ENCODE peak calls at places on chromosome 19, in seven cellular contexts. One of them, this sample, is unnamed.

GRCh38 chr19:38003427-38004099 is 96.6 kb downstream of the SIPA1L3 start:
- DNase-seq in fibroblast of pulmonary artery: peak
- DNase-seq in fibroblast of lung: peak
- DNase-seq in cardiac muscle cell: peak
- DNase-seq in AG10803: peak
- DNase-seq in ovary: peak
- DNase-seq in brain microvascular endothelial cell: peak
- DNase-seq in this sample: peak

GRCh38 chr19:34261335-34262109 is 7.2 kb downstream of the GARRE1 start:
- DNase-seq in fibroblast of pulmonary artery: no peak
- DNase-seq in fibroblast of lung: no peak
- DNase-seq in cardiac muscle cell: no peak
- DNase-seq in AG10803: no peak
- DNase-seq in ovary: no peak
- DNase-seq in brain microvascular endothelial cell: no peak
- DNase-seq in this sample: no peak

GRCh38 chr19:1474011-1474764 is 4.8 kb downstream of the C19orf25 start:
- DNase-seq in fibroblast of pulmonary artery: no peak
- DNase-seq in fibroblast of lung: peak
- DNase-seq in cardiac muscle cell: no peak
- DNase-seq in AG10803: no peak
- DNase-seq in ovary: peak
- DNase-seq in brain microvascular endothelial cell: no peak
- DNase-seq in this sample: no peak

GRCh38 chr19:50835785-50836542 is 2.6 kb upstream of the KLK15 start:
- DNase-seq in fibroblast of pulmonary artery: peak
- DNase-seq in fibroblast of lung: peak
- DNase-seq in cardiac muscle cell: peak
- DNase-seq in AG10803: peak
- DNase-seq in ovary: peak
- DNase-seq in brain microvascular endothelial cell: peak
- DNase-seq in this sample: peak

GRCh38 chr19:17330546-17331253 is 4.0 kb downstream of the ANO8 start:
- DNase-seq in fibroblast of pulmonary artery: no peak
- DNase-seq in fibroblast of lung: no peak
- DNase-seq in cardiac muscle cell: no peak
- DNase-seq in AG10803: no peak
- DNase-seq in ovary: no peak
- DNase-seq in brain microvascular endothelial cell: no peak
- DNase-seq in this sample: no peak

GRCh38 chr19:2337329-2337707 is 8.8 kb downstream of the SPPL2B start:
- DNase-seq in fibroblast of pulmonary artery: peak
- DNase-seq in fibroblast of lung: peak
- DNase-seq in cardiac muscle cell: peak
- DNase-seq in AG10803: no peak
- DNase-seq in ovary: peak
- DNase-seq in brain microvascular endothelial cell: peak
- DNase-seq in this sample: peak

GRCh38 chr19:35419046-35419445 is 29.0 kb upstream of the FFAR2 start:
- DNase-seq in fibroblast of pulmonary artery: no peak
- DNase-seq in fibroblast of lung: no peak
- DNase-seq in cardiac muscle cell: no peak
- DNase-seq in AG10803: no peak
- DNase-seq in ovary: no peak
- DNase-seq in brain microvascular endothelial cell: no peak
- DNase-seq in this sample: no peak

GRCh38 chr19:18488838-18489626 is 32.8 kb downstream of the ELL start:
- DNase-seq in fibroblast of pulmonary artery: no peak
- DNase-seq in fibroblast of lung: no peak
- DNase-seq in cardiac muscle cell: no peak
- DNase-seq in AG10803: no peak
- DNase-seq in ovary: peak
- DNase-seq in brain microvascular endothelial cell: no peak
- DNase-seq in this sample: no peak

GRCh38 chr19:15122331-15123030 is 15.3 kb downstream of the SYDE1 start:
- DNase-seq in fibroblast of pulmonary artery: no peak
- DNase-seq in fibroblast of lung: no peak
- DNase-seq in cardiac muscle cell: no peak
- DNase-seq in AG10803: no peak
- DNase-seq in ovary: no peak
- DNase-seq in brain microvascular endothelial cell: no peak
- DNase-seq in this sample: no peak

GRCh38 chr19:680287-681028 is 4.3 kb downstream of the FSTL3 start:
- DNase-seq in fibroblast of pulmonary artery: peak
- DNase-seq in fibroblast of lung: peak
- DNase-seq in cardiac muscle cell: peak
- DNase-seq in AG10803: peak
- DNase-seq in ovary: peak
- DNase-seq in brain microvascular endothelial cell: peak
- DNase-seq in this sample: peak

GRCh38 chr19:7988307-7988706 is 17.1 kb downstream of the ELAVL1 start:
- DNase-seq in fibroblast of pulmonary artery: no peak
- DNase-seq in fibroblast of lung: no peak
- DNase-seq in cardiac muscle cell: no peak
- DNase-seq in AG10803: no peak
- DNase-seq in ovary: no peak
- DNase-seq in brain microvascular endothelial cell: no peak
- DNase-seq in this sample: no peak

GRCh38 chr19:40315812-40316475 is 30.8 kb upstream of the AKT2 start:
- DNase-seq in fibroblast of pulmonary artery: no peak
- DNase-seq in fibroblast of lung: no peak
- DNase-seq in cardiac muscle cell: no peak
- DNase-seq in AG10803: no peak
- DNase-seq in ovary: peak
- DNase-seq in brain microvascular endothelial cell: no peak
- DNase-seq in this sample: no peak

GRCh38 chr19:7916137-7916907 is 1.7 kb downstream of the TGFBR3L start:
- DNase-seq in fibroblast of pulmonary artery: no peak
- DNase-seq in fibroblast of lung: no peak
- DNase-seq in cardiac muscle cell: no peak
- DNase-seq in AG10803: no peak
- DNase-seq in ovary: peak
- DNase-seq in brain microvascular endothelial cell: no peak
- DNase-seq in this sample: peak

GRCh38 chr19:35902870-35903475 is 644 bp downstream of the HCST start:
- DNase-seq in fibroblast of pulmonary artery: no peak
- DNase-seq in fibroblast of lung: no peak
- DNase-seq in cardiac muscle cell: no peak
- DNase-seq in AG10803: no peak
- DNase-seq in ovary: no peak
- DNase-seq in brain microvascular endothelial cell: no peak
- DNase-seq in this sample: no peak

GRCh38 chr19:15544970-15545369 is 36.6 kb downstream of the CYP4F22 start:
- DNase-seq in fibroblast of pulmonary artery: no peak
- DNase-seq in fibroblast of lung: no peak
- DNase-seq in cardiac muscle cell: no peak
- DNase-seq in AG10803: no peak
- DNase-seq in ovary: no peak
- DNase-seq in brain microvascular endothelial cell: no peak
- DNase-seq in this sample: no peak

GRCh38 chr19:58586131-58586765 is 13.1 kb upstream of the MZF1 start:
- DNase-seq in fibroblast of pulmonary artery: no peak
- DNase-seq in fibroblast of lung: no peak
- DNase-seq in cardiac muscle cell: no peak
- DNase-seq in AG10803: no peak
- DNase-seq in ovary: peak
- DNase-seq in brain microvascular endothelial cell: no peak
- DNase-seq in this sample: no peak

GRCh38 chr19:1858412-1859081 is 4.8 kb downstream of the KLF16 start:
- DNase-seq in fibroblast of pulmonary artery: no peak
- DNase-seq in fibroblast of lung: no peak
- DNase-seq in cardiac muscle cell: no peak
- DNase-seq in AG10803: no peak
- DNase-seq in ovary: no peak
- DNase-seq in brain microvascular endothelial cell: no peak
- DNase-seq in this sample: no peak

GRCh38 chr19:1104452-1105216 is 840 bp downstream of the GPX4 start:
- DNase-seq in fibroblast of pulmonary artery: peak
- DNase-seq in fibroblast of lung: peak
- DNase-seq in cardiac muscle cell: peak
- DNase-seq in AG10803: peak
- DNase-seq in ovary: peak
- DNase-seq in brain microvascular endothelial cell: no peak
- DNase-seq in this sample: peak

GRCh38 chr19:2869618-2870017 is 2.5 kb downstream of the ZNF556 start:
- DNase-seq in fibroblast of pulmonary artery: no peak
- DNase-seq in fibroblast of lung: no peak
- DNase-seq in cardiac muscle cell: no peak
- DNase-seq in AG10803: no peak
- DNase-seq in ovary: no peak
- DNase-seq in brain microvascular endothelial cell: no peak
- DNase-seq in this sample: no peak

GRCh38 chr19:38194061-38194701 is 29.8 kb downstream of the DPF1 start:
- DNase-seq in fibroblast of pulmonary artery: no peak
- DNase-seq in fibroblast of lung: no peak
- DNase-seq in cardiac muscle cell: no peak
- DNase-seq in AG10803: no peak
- DNase-seq in ovary: no peak
- DNase-seq in brain microvascular endothelial cell: no peak
- DNase-seq in this sample: no peak

GRCh38 chr19:29247051-29247450 is 34.1 kb upstream of the UQCRFS1 start:
- DNase-seq in fibroblast of pulmonary artery: no peak
- DNase-seq in fibroblast of lung: no peak
- DNase-seq in cardiac muscle cell: no peak
- DNase-seq in AG10803: no peak
- DNase-seq in ovary: no peak
- DNase-seq in brain microvascular endothelial cell: no peak
- DNase-seq in this sample: no peak
- H3K4me3 ChIP-seq in fibroblast of pulmonary artery: no peak
- H3K4me3 ChIP-seq in fibroblast of lung: no peak
- H3K4me3 ChIP-seq in cardiac muscle cell: no peak
- H3K4me3 ChIP-seq in AG10803: no peak
- H3K4me3 ChIP-seq in ovary: no peak
- H3K4me3 ChIP-seq in brain microvascular endothelial cell: no peak
- H3K4me3 ChIP-seq in this sample: no peak

GRCh38 chr19:30662211-30662861 is 290.2 kb downstream of the ZNF536 start:
- DNase-seq in fibroblast of pulmonary artery: no peak
- DNase-seq in fibroblast of lung: peak
- DNase-seq in cardiac muscle cell: no peak
- DNase-seq in AG10803: peak
- DNase-seq in ovary: no peak
- DNase-seq in brain microvascular endothelial cell: no peak
- DNase-seq in this sample: peak

GRCh38 chr19:30665449-30665848 is 293.3 kb downstream of the ZNF536 start:
- DNase-seq in fibroblast of pulmonary artery: no peak
- DNase-seq in fibroblast of lung: no peak
- DNase-seq in cardiac muscle cell: no peak
- DNase-seq in AG10803: no peak
- DNase-seq in ovary: no peak
- DNase-seq in brain microvascular endothelial cell: no peak
- DNase-seq in this sample: no peak

GRCh38 chr19:30667227-30667626 is 295.0 kb downstream of the ZNF536 start:
- DNase-seq in fibroblast of pulmonary artery: no peak
- DNase-seq in fibroblast of lung: no peak
- DNase-seq in cardiac muscle cell: no peak
- DNase-seq in AG10803: no peak
- DNase-seq in ovary: no peak
- DNase-seq in brain microvascular endothelial cell: no peak
- DNase-seq in this sample: no peak

GRCh38 chr19:30666301-30666803 is 294.2 kb downstream of the ZNF536 start:
- DNase-seq in fibroblast of pulmonary artery: peak
- DNase-seq in fibroblast of lung: no peak
- DNase-seq in cardiac muscle cell: peak
- DNase-seq in AG10803: peak
- DNase-seq in ovary: peak
- DNase-seq in brain microvascular endothelial cell: peak
- DNase-seq in this sample: peak

GRCh38 chr19:30664358-30665058 is 292.3 kb downstream of the ZNF536 start:
- DNase-seq in fibroblast of pulmonary artery: no peak
- DNase-seq in fibroblast of lung: no peak
- DNase-seq in cardiac muscle cell: peak
- DNase-seq in AG10803: peak
- DNase-seq in ovary: no peak
- DNase-seq in brain microvascular endothelial cell: peak
- DNase-seq in this sample: peak
- TF ChIP-seq CTCF in fibroblast of pulmonary artery: peak
- TF ChIP-seq CTCF in fibroblast of lung: peak
- TF ChIP-seq CTCF in cardiac muscle cell: peak
- TF ChIP-seq CTCF in AG10803: peak
- TF ChIP-seq CTCF in ovary: no peak
- TF ChIP-seq CTCF in brain microvascular endothelial cell: peak
- TF ChIP-seq CTCF in this sample: no peak

DNA sequence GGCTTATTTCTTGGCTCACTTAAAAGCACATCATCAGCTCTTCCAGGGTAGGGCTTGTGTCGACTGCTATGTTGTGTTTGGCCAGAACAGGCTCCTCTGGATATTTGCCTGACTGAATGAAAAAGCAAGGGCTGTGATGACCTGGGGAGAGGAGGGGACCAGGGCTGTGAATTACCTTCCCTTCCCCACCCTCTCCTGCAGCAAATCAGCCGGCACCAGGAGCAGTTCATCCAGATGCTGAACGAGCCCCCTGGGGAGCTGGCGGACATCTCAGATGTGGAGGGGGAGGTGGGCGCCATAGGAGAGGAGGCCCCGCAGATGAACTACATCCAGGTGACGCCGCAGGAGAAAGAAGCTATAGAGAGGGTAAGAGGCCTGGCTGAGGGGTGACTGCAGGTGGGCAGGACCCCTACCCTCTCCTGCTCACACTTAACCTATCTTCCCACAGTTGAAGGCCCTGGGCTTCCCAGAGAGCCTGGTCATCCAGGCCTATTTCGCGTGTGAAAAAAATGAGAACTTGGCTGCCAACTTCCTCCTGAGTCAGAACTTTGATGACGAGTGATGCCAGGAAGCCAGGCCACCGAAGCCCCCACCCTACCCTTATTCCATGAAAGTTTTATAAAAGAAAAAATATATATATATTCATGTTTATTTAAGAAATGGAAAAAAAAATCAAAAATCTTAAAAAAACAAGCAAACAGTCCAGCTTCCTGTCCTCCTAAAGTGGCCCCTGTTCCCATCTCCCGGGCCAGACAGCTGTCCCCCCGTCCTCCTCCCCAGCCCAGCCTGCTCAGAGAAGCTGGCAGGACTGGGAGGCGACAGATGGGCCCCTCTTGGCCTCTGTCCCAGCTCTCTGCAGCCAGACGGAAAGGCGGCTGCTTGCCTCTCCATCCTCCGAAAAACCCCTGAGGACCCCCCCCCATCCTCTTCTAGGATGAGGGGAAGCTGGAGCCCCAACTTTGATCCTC is 4.3 kb downstream of the GADD45GIP1 start:
- DNase-seq in fibroblast of pulmonary artery: peak
- DNase-seq in fibroblast of lung: peak
- DNase-seq in cardiac muscle cell: peak
- DNase-seq in AG10803: peak
- DNase-seq in ovary: peak
- DNase-seq in brain microvascular endothelial cell: peak
- DNase-seq in this sample: peak
- H3K4me3 ChIP-seq in fibroblast of pulmonary artery: peak
- H3K4me3 ChIP-seq in fibroblast of lung: no peak
- H3K4me3 ChIP-seq in cardiac muscle cell: no peak
- H3K4me3 ChIP-seq in AG10803: no peak
- H3K4me3 ChIP-seq in ovary: no peak
- H3K4me3 ChIP-seq in brain microvascular endothelial cell: no peak
- H3K4me3 ChIP-seq in this sample: no peak

DNA sequence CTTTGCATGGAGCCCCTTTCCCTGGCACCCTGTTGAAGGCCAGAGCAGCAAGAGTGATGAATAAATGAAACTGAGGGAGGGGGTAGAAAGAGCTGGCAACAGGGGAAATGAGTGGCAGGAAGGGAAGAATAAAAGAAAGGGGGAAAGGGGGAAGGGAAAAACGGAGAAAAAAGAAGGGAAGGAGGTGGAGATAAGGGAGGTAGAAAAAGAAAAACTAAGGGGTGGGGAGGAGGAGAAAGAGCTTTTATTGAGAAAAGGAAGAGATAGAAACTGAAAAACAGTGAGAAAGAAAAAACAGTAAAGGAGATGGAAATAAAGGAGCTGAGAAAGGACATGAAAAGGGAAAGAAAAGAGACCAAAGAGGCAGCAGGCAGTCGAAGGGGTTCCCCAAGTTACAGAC is 42.1 kb downstream of the DEDD2 start:
- DNase-seq in fibroblast of pulmonary artery: no peak
- DNase-seq in fibroblast of lung: no peak
- DNase-seq in cardiac muscle cell: no peak
- DNase-seq in AG10803: no peak
- DNase-seq in ovary: no peak
- DNase-seq in brain microvascular endothelial cell: no peak
- DNase-seq in this sample: no peak
- TF ChIP-seq CTCF in fibroblast of pulmonary artery: no peak
- TF ChIP-seq CTCF in fibroblast of lung: no peak
- TF ChIP-seq CTCF in cardiac muscle cell: no peak
- TF ChIP-seq CTCF in AG10803: no peak
- TF ChIP-seq CTCF in ovary: no peak
- TF ChIP-seq CTCF in brain microvascular endothelial cell: no peak
- TF ChIP-seq CTCF in this sample: no peak